ENCODE peak calls at places on chromosome 6, in nine cellular contexts. L is stimulated activated CD8-positive, alpha-beta memory T cell treated with anti-CD3 and anti-CD28 coated beads, Interleukin-15, amount 100 ng/mL, for 1 hour; D is GM20000; H is body of pancreas; J is endothelial cell; G is pulmonary artery endothelial cell; Y is GM04504; U is activated naive CD4-positive, alpha-beta T cell treated with anti-CD3 and anti-CD28 coated beads for 36 hours; W is activated CD4-positive, CD25-positive, alpha-beta regulatory T cell. N is an unnamed sample.

GRCh38 chr6:54579011-54579410 is 267.6 kb upstream of the FAM83B start:
- DNase-seq in W (no peak), H (no peak), G (no peak), J (no peak), D (no peak), Y (no peak), U (no peak), L (no peak), N (peak; percentile 68)

GRCh38 chr6:81086931-81087330 is 665.5 kb downstream of the TENT5A start:
- DNase-seq in D (no peak), U (no peak), J (no peak), Y (peak; percentile 10), H (no peak), W (no peak), G (no peak), L (no peak), N (no peak)

GRCh38 chr6:119587537-119587936 is 238.0 kb upstream of the MAN1A1 start:
- DNase-seq in G (no peak), Y (no peak), J (no peak), W (no peak), L (no peak), H (peak; percentile 24), U (no peak), D (no peak), N (no peak)

GRCh38 chr6:133899556-133899955 is 10.6 kb downstream of the TCF21 start:
- DNase-seq in L (no peak), W (no peak), D (no peak), Y (no peak), U (no peak), J (no peak), G (no peak), H (no peak), N (no peak)

GRCh38 chr6:7730003-7730402 is 4.1 kb downstream of the BMP6 start:
- DNase-seq in L (no peak), J (no peak), Y (no peak), G (no peak), D (no peak), W (no peak), H (no peak), U (no peak), N (no peak)

GRCh38 chr6:134293659-134294161 is 24.2 kb downstream of the SGK1 start:
- DNase-seq in Y (no peak), L (no peak), W (no peak), U (no peak), G (no peak), H (no peak), J (no peak), D (no peak), N (no peak)

GRCh38 chr6:154370545-154370944 is 13.9 kb upstream of the IPCEF1 start:
- DNase-seq in U (peak; percentile 47), H (peak; percentile 20), D (peak; percentile 38), Y (no peak), W (no peak), G (peak; percentile 26), J (peak; percentile 10), L (no peak), N (no peak)

GRCh38 chr6:2222275-2222842 is 23.0 kb downstream of the GMDS start:
- DNase-seq in H (no peak), U (no peak), W (no peak), J (no peak), L (no peak), Y (no peak), G (no peak), D (no peak), N (no peak)

GRCh38 chr6:156061958-156062661 is 606.5 kb upstream of the NOX3 start:
- DNase-seq in H (peak; percentile 67), J (no peak), D (no peak), W (no peak), L (no peak), Y (no peak), U (no peak), G (no peak), N (no peak)

GRCh38 chr6:4772750-4773149 is 3.5 kb upstream of the CDYL start:
- DNase-seq in D (no peak), Y (no peak), H (no peak), L (no peak), J (no peak), G (no peak), W (no peak), U (no peak), N (no peak)

GRCh38 chr6:169326067-169326799 is 72.6 kb upstream of the THBS2 start:
- DNase-seq in W (no peak), D (no peak), G (no peak), J (peak; percentile 57), Y (no peak), U (no peak), L (no peak), H (no peak), N (peak; percentile 45)

GRCh38 chr6:137976430-137976829 is 109.4 kb downstream of the TNFAIP3 start:
- DNase-seq in Y (no peak), J (no peak), W (no peak), G (no peak), U (peak; percentile 41), H (no peak), D (no peak), L (no peak), N (no peak)

GRCh38 chr6:158828807-158829206 is 9.6 kb upstream of the EZR start:
- DNase-seq in U (no peak), W (no peak), Y (no peak), G (no peak), J (no peak), L (no peak), D (no peak), H (no peak), N (no peak)

GRCh38 chr6:150251566-150252186 is 108.8 kb downstream of the PPP1R14C start:
- DNase-seq in G (no peak), H (no peak), D (no peak), J (no peak), L (no peak), Y (no peak), W (no peak), U (no peak), N (no peak)

GRCh38 chr6:128492386-128492785 is 28.0 kb downstream of the PTPRK start:
- DNase-seq in G (no peak), J (no peak), U (no peak), H (peak; percentile 53), L (no peak), D (no peak), W (no peak), Y (no peak), N (no peak)

GRCh38 chr6:145704153-145704781 is 31.1 kb downstream of the EPM2A start:
- DNase-seq in D (peak; percentile 5), L (no peak), U (no peak), Y (no peak), W (no peak), H (no peak), J (no peak), G (no peak), N (no peak)

GRCh38 chr6:111358454-111358853 is 124.6 kb downstream of the REV3L start:
- DNase-seq in H (no peak), Y (no peak), L (no peak), W (no peak), J (no peak), G (no peak), D (no peak), U (no peak), N (no peak)

GRCh38 chr6:159988983-159989454 is 20.1 kb downstream of the IGF2R start:
- DNase-seq in G (no peak), H (no peak), W (no peak), U (no peak), L (no peak), Y (no peak), J (no peak), D (no peak), N (no peak)

GRCh38 chr6:53159558-53159957 is 10.9 kb upstream of the GCM1 start:
- DNase-seq in U (no peak), G (no peak), L (no peak), D (no peak), J (no peak), W (no peak), Y (no peak), H (no peak), N (peak; percentile 52)

GRCh38 chr6:168527451-168528210 is 86.6 kb downstream of the SMOC2 start:
- DNase-seq in J (no peak), Y (no peak), G (peak; percentile 73), W (no peak), L (no peak), D (no peak), H (no peak), U (no peak), N (no peak)

GRCh38 chr6:41092421-41093140 is 19.8 kb downstream of the NFYA start:
- DNase-seq in U (no peak), D (peak; percentile 32), L (no peak), Y (no peak), G (no peak), H (no peak), W (no peak), J (no peak), N (no peak)

GRCh38 chr6:154579046-154579823 is 68.8 kb upstream of the CNKSR3 start:
- DNase-seq in U (no peak), D (no peak), W (no peak), Y (peak; percentile 22), L (no peak), H (no peak), G (no peak), J (no peak), N (no peak)

GRCh38 chr6:166348305-166348949 is 6.1 kb upstream of the SFT2D1 start:
- DNase-seq in W (no peak), L (no peak), H (no peak), J (no peak), G (no peak), U (no peak), D (no peak), Y (no peak), N (no peak)

GRCh38 chr6:15184441-15184861 is 61.4 kb upstream of the JARID2 start:
- DNase-seq in G (no peak), D (peak; percentile 72), J (no peak), Y (no peak), U (peak; percentile 78), W (no peak), H (no peak), L (no peak), N (no peak)

GRCh38 chr6:16762265-16762546 is 946 bp upstream of the ATXN1 start:
- DNase-seq in W (no peak), J (no peak), U (no peak), H (no peak), Y (no peak), G (no peak), D (peak; percentile 54), L (no peak), N (no peak)

GRCh38 chr6:36727491-36728021 is 29.9 kb downstream of the RAB44 start:
- DNase-seq in J (no peak), U (peak; percentile 13), L (no peak), W (no peak), Y (no peak), D (no peak), H (no peak), G (no peak), N (no peak)

GRCh38 chr6:117494283-117494682 is 11.8 kb downstream of the DCBLD1 start:
- DNase-seq in J (no peak), U (no peak), D (no peak), G (peak; percentile 64), W (no peak), Y (no peak), H (no peak), L (no peak), N (no peak)

GRCh38 chr6:5898102-5898501 is 108.6 kb downstream of the NRN1 start:
- DNase-seq in H (no peak), J (no peak), L (no peak), Y (peak; percentile 14), D (no peak), W (no peak), G (no peak), U (no peak), N (no peak)

GRCh38 chr6:53119349-53119748 is 29.3 kb downstream of the GCM1 start:
- DNase-seq in G (no peak), Y (no peak), H (no peak), J (no peak), D (no peak), L (no peak), U (no peak), W (no peak), N (no peak)

GRCh38 chr6:58290177-58290576 is 972.7 kb downstream of the PRIM2 start:
- DNase-seq in G (no peak), H (no peak), L (no peak), D (no peak), W (no peak), Y (no peak), U (no peak), J (no peak), N (no peak)

GRCh38 chr6:129264480-129265045 is 381.6 kb downstream of the LAMA2 start:
- DNase-seq in W (no peak), Y (no peak), U (no peak), G (no peak), D (no peak), J (no peak), L (no peak), H (no peak), N (no peak)

N was measured in Caco-2.